ENCODE peak calls at places on chromosomes 13 and 19, in seven cellular contexts. C is suprapubic skin, E is astrocyte, U is activated B cell treated with CpG ODN at 0.5 μM for 24 hours, I is cardiac muscle cell, P is AG10803, B is left ventricle myocardium inferior. Y is an unnamed sample.

GRCh38 chr13:112697756-112698655 is 8.2 kb downstream of the ATP11A start:
- DNase-seq in P (peak), C (peak), E (no peak), U (no peak), I (no peak), B (no peak), Y (no peak)

GRCh38 chr19:30263719-30264440 is 108.3 kb upstream of the ZNF536 start:
- DNase-seq in P (peak), I (no peak), E (no peak), C (no peak), B (no peak), U (no peak), Y (no peak)

GRCh38 chr13:84137292-84137691 is 255.0 kb upstream of the SLITRK1 start:
- DNase-seq in P (peak), B (no peak), C (no peak), E (peak), U (no peak), I (no peak), Y (no peak)

GRCh38 chr19:1446713-1447564 is 3.0 kb upstream of the APC2 start:
- DNase-seq in B (no peak), C (no peak), I (peak), U (peak), P (no peak), E (no peak), Y (peak)

GRCh38 chr19:29858621-29859020 is 46.8 kb downstream of the CCNE1 start:
- DNase-seq in E (no peak), B (no peak), I (no peak), U (no peak), C (no peak), P (no peak), Y (no peak)

GRCh38 chr19:37551123-37551993 is 43.2 kb downstream of the ZNF571 start:
- DNase-seq in C (no peak), E (peak), P (peak), U (peak), I (no peak), B (peak), Y (no peak)

GRCh38 chr13:44921931-44922758 is 67.1 kb downstream of the NUFIP1 start:
- DNase-seq in C (no peak), U (no peak), E (peak), I (peak), P (peak), B (no peak), Y (no peak)

GRCh38 chr19:45123440-45123850 is 30.5 kb downstream of the PPP1R37 start:
- DNase-seq in C (no peak), U (no peak), E (no peak), P (no peak), B (no peak), I (no peak), Y (no peak)

GRCh38 chr19:49468746-49469447 is 5.1 kb upstream of the FLT3LG start:
- DNase-seq in E (no peak), B (peak), C (peak), U (peak), P (peak), I (peak), Y (peak)

GRCh38 chr19:30669329-30670010 is 297.3 kb downstream of the ZNF536 start:
- DNase-seq in B (peak), I (peak), C (peak), P (peak), U (no peak), E (no peak), Y (peak)

GRCh38 chr13:87444135-87444534 is 227.0 kb upstream of the SLITRK5 start:
- DNase-seq in B (no peak), E (no peak), C (no peak), P (no peak), U (no peak), I (no peak), Y (no peak)

GRCh38 chr19:18364826-18365528 is 21.0 kb upstream of the GDF15 start:
- DNase-seq in I (peak), E (peak), B (peak), C (no peak), U (no peak), P (peak), Y (no peak)

GRCh38 chr19:45170146-45171106 is 7.6 kb downstream of the TRAPPC6A start:
- DNase-seq in I (no peak), C (no peak), E (no peak), P (no peak), U (no peak), B (no peak), Y (no peak)

GRCh38 chr19:16435238-16435911 is 36.4 kb downstream of the EPS15L1 start:
- DNase-seq in P (peak), I (peak), C (no peak), B (peak), U (no peak), E (peak), Y (no peak)

GRCh38 chr19:15243236-15243957 is 11.1 kb upstream of the EPHX3 start:
- DNase-seq in U (no peak), I (no peak), B (no peak), E (no peak), P (no peak), C (no peak), Y (no peak)

GRCh38 chr19:6238643-6239281 is 41.0 kb downstream of the MLLT1 start:
- DNase-seq in U (no peak), P (peak), C (no peak), I (no peak), E (peak), B (peak), Y (no peak)

GRCh38 chr19:33905937-33906577 is 109.4 kb downstream of the KCTD15 start:
- DNase-seq in I (peak), P (peak), B (peak), U (peak), C (peak), E (no peak), Y (peak)

GRCh38 chr13:48437381-48437780 is 24.5 kb upstream of the LPAR6 start:
- DNase-seq in C (peak), P (peak), I (peak), E (peak), U (no peak), B (peak), Y (no peak)

GRCh38 chr19:3108775-3109174 is 14.6 kb downstream of the GNA11 start:
- DNase-seq in C (peak), U (peak), B (peak), P (peak), I (peak), E (peak), Y (peak)

GRCh38 chr19:12769689-12770088 is 5.7 kb downstream of the HOOK2 start:
- DNase-seq in E (no peak), P (no peak), U (peak), B (no peak), I (peak), C (no peak), Y (peak)

GRCh38 chr13:31807090-31807541 is 67.8 kb downstream of the RXFP2 start:
- DNase-seq in C (no peak), U (no peak), I (no peak), P (peak), B (no peak), E (peak), Y (no peak)

GRCh38 chr13:46903748-46904147 is 6.9 kb upstream of the HTR2A start:
- DNase-seq in U (no peak), C (no peak), E (peak), P (peak), B (no peak), I (no peak), Y (no peak)

GRCh38 chr19:56622374-56622773 is 20.6 kb upstream of the SMIM17 start:
- DNase-seq in C (no peak), U (no peak), I (no peak), E (no peak), B (no peak), P (no peak), Y (no peak)

GRCh38 chr19:3942790-3943409 is 10.0 kb downstream of the NMRK2 start:
- DNase-seq in E (no peak), B (peak), C (no peak), U (no peak), I (no peak), P (no peak), Y (no peak)

GRCh38 chr19:48249502-48250014 is 6.2 kb downstream of the CARD8 start:
- DNase-seq in C (no peak), E (no peak), B (peak), I (no peak), U (peak), P (no peak), Y (no peak)

GRCh38 chr19:47544476-47544875 is 28.5 kb downstream of the ZNF541 start:
- DNase-seq in B (no peak), U (no peak), P (no peak), I (no peak), C (no peak), E (no peak), Y (no peak)

GRCh38 chr13:66644855-66645460 is 585.2 kb downstream of the PCDH9 start:
- DNase-seq in I (no peak), C (no peak), E (no peak), P (no peak), U (no peak), B (no peak), Y (no peak)

DNA sequence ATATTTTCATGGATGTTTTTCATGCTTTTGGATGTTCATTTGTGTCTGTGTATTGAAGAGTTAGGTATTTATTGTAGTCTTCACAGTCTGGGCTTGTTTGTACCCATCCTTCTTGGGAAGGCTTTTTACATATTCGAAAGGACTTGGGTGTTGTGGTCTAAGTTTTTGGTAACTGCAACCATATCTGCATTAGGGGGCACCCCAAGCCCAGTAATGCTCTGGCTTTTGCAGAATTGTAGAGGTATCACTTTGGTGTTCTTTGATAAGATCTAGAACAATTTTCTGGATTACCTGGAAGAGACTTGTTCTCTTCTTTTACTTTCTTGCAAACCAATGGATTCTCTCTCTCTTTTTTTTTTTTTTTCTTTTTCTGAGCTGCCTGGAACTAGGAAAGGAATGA is 581.3 kb downstream of the DACH1 start:
- DNase-seq in B (no peak), U (no peak), P (no peak), I (no peak), E (no peak), C (no peak), Y (no peak)
- TF ChIP-seq CTCF in B (peak), U (no peak), P (no peak), I (no peak), E (no peak), C (no peak), Y (no peak)

GRCh38 chr19:42327381-42327780 is 1.9 kb downstream of the MEGF8 start:
- DNase-seq in I (no peak), U (no peak), B (no peak), E (no peak), C (no peak), P (no peak), Y (no peak)

GRCh38 chr19:42324655-42325307 is 654 bp upstream of the MEGF8 start:
- DNase-seq in I (no peak), C (no peak), U (peak), E (no peak), B (no peak), P (no peak), Y (peak)

GRCh38 chr19:42326969-42327368 is 1.5 kb downstream of the MEGF8 start:
- DNase-seq in U (no peak), E (no peak), I (no peak), P (no peak), B (no peak), C (no peak), Y (no peak)

GRCh38 chr19:42325308-42325895 is at the start of gene MEGF8:
- DNase-seq in I (peak), P (peak), B (peak), U (peak), E (peak), C (peak), Y (peak)

DNA sequence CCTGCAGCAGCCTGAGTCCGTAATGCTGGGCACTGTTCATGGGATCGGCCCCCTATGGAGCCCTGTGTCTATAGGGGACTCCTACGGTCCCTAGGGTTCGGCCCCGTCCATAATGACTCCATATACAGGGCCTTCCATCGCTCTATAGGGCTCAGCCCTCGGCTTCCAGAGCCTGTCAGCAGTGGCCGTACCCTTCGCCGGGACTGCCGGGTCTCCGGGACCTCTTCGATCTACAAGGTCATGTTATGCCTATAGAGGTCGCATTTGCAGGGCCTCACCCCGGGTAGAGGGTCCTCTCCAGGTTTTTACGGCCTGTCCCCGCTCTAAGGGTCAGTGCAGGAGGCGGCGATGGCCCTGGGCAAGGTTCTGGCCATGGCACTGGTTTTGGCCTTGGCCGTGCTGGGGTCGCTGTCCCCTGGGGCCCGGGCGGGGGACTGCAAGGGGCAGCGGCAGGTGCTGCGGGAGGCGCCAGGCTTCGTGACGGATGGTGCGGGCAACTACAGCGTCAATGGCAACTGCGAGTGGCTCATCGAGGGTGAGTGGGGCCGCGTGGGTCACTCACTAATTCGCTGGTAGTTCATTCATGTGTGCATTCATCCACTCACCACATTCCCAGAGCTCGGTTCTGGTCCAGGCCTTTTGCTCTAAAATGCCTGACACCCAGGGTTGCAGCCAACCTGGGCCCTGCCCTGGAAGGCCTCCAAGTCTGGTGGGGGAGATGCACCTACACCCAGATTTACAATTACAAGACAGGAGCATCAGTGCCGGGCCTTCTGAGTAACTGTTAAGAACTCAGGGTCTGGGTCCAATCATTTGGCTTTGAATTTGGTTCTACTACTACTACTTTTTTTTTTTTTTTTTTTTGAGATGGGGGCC is 699 bp downstream of the MEGF8 start:
- DNase-seq in P (no peak), U (peak), C (no peak), B (peak), E (no peak), I (peak), Y (peak)
- TF ChIP-seq CTCF in P (peak), U (no peak), C (no peak), B (no peak), E (no peak), I (peak), Y (peak)

GRCh38 chr13:27960362-27961226 is 8.5 kb downstream of the CDX2 start:
- DNase-seq in P (peak), I (peak), E (no peak), C (no peak), B (peak), U (no peak), Y (peak)
- TF ChIP-seq CTCF in P (peak), I (peak), E (no peak), C (no peak), B (peak), U (no peak), Y (peak)

GRCh38 chr13:28718538-28719226 is at the start of gene SLC46A3:
- DNase-seq in E (peak), I (peak), P (peak), B (peak), C (peak), U (peak), Y (peak)
- TF ChIP-seq CTCF in E (no peak), I (no peak), P (no peak), B (peak), C (peak), U (no peak), Y (no peak)

GRCh38 chr13:95659500-95659899 is 15.0 kb upstream of the DZIP1 start:
- DNase-seq in U (no peak), P (no peak), C (no peak), B (no peak), I (no peak), E (no peak), Y (no peak)

GRCh38 chr13:95656386-95657015 is 12.0 kb upstream of the DZIP1 start:
- DNase-seq in P (no peak), I (no peak), C (no peak), U (no peak), B (no peak), E (no peak), Y (no peak)

GRCh38 chr13:95660981-95661581 is 15.9 kb upstream of the DNAJC3 start:
- DNase-seq in E (peak), C (no peak), P (peak), B (no peak), I (peak), U (no peak), Y (no peak)
- TF ChIP-seq CTCF in E (peak), C (peak), P (peak), B (peak), I (peak), U (no peak), Y (peak)